ENCODE peak calls at places on chromosomes 7 and 10, in four cellular contexts. One of them, this sample, is unnamed.
A peak's percentile ranks its signal among the peaks of the same experiment; 100 is the strongest.

GRCh38 chr7:74371381-74372059 is 82.2 kb upstream of the GTF2IRD1 start:
- DNase-seq in Calu3: peak; percentile 40
- DNase-seq in cerebellar cortex: peak; percentile 42
- DNase-seq in C1 segment of cervical spinal cord: peak; percentile 57
- DNase-seq in this sample: peak; percentile 42

GRCh38 chr7:45086348-45087065 is 2.3 kb downstream of the NACAD start:
- DNase-seq in Calu3: no peak
- DNase-seq in cerebellar cortex: peak; percentile 39
- DNase-seq in C1 segment of cervical spinal cord: peak; percentile 77
- DNase-seq in this sample: no peak

GRCh38 chr10:125442856-125443540 is 240.0 kb downstream of the TEX36 start:
- DNase-seq in Calu3: no peak
- DNase-seq in cerebellar cortex: no peak
- DNase-seq in C1 segment of cervical spinal cord: no peak
- DNase-seq in this sample: no peak

GRCh38 chr7:66697451-66698438 is 42.8 kb upstream of the RABGEF1 start:
- DNase-seq in Calu3: no peak
- DNase-seq in cerebellar cortex: no peak
- DNase-seq in C1 segment of cervical spinal cord: peak; percentile 65
- DNase-seq in this sample: no peak

GRCh38 chr7:139522830-139523198 is 671 bp upstream of the CLEC2L start:
- DNase-seq in Calu3: no peak
- DNase-seq in cerebellar cortex: no peak
- DNase-seq in C1 segment of cervical spinal cord: no peak
- DNase-seq in this sample: no peak

GRCh38 chr7:101453617-101454016 is 90.9 kb downstream of the COL26A1 start:
- DNase-seq in Calu3: no peak
- DNase-seq in cerebellar cortex: no peak
- DNase-seq in C1 segment of cervical spinal cord: no peak
- DNase-seq in this sample: no peak

GRCh38 chr10:69179089-69179742 is 818 bp upstream of the SUPV3L1 start:
- DNase-seq in Calu3: peak; percentile 29
- DNase-seq in cerebellar cortex: no peak
- DNase-seq in C1 segment of cervical spinal cord: no peak
- DNase-seq in this sample: peak; percentile 8

GRCh38 chr7:128895320-128895719 is 15.2 kb downstream of the KCP start:
- DNase-seq in Calu3: no peak
- DNase-seq in cerebellar cortex: no peak
- DNase-seq in C1 segment of cervical spinal cord: no peak
- DNase-seq in this sample: no peak

GRCh38 chr10:103394180-103394579 is 2.1 kb downstream of the ATP5MK start:
- DNase-seq in Calu3: no peak
- DNase-seq in cerebellar cortex: no peak
- DNase-seq in C1 segment of cervical spinal cord: no peak
- DNase-seq in this sample: no peak

This sample was measured in HuH-7.